ENCODE peak calls at places on chromosomes 6 and 20, in four cellular contexts. One of them, this sample, is unnamed.

GRCh38 chr6:11672669-11673068 is 105.9 kb downstream of the ADTRP start:
- DNase-seq in A549: no peak
- DNase-seq in HepG2: no peak
- DNase-seq in K562: no peak
- DNase-seq in this sample: no peak

GRCh38 chr6:109523478-109523877 is 40.5 kb upstream of the ZBTB24 start:
- DNase-seq in A549: no peak
- DNase-seq in HepG2: no peak
- DNase-seq in K562: no peak
- DNase-seq in this sample: no peak

GRCh38 chr20:58645277-58645968 is 5.7 kb upstream of the STX16 start:
- DNase-seq in A549: no peak
- DNase-seq in HepG2: peak; percentile 59
- DNase-seq in K562: no peak
- DNase-seq in this sample: no peak

GRCh38 chr6:56714982-56715456 is 72.3 kb upstream of the DST start:
- DNase-seq in A549: no peak
- DNase-seq in HepG2: peak; percentile 81
- DNase-seq in K562: no peak
- DNase-seq in this sample: no peak

GRCh38 chr6:112038268-112038667 is 15.6 kb upstream of the CCN6 start:
- DNase-seq in A549: no peak
- DNase-seq in HepG2: no peak
- DNase-seq in K562: no peak
- DNase-seq in this sample: no peak

GRCh38 chr6:25472314-25472713 is 179.7 kb upstream of the SCGN start:
- DNase-seq in A549: peak; percentile 5
- DNase-seq in HepG2: no peak
- DNase-seq in K562: no peak
- DNase-seq in this sample: no peak

GRCh38 chr6:111263837-111264236 is 176.5 kb downstream of the SLC16A10 start:
- DNase-seq in A549: no peak
- DNase-seq in HepG2: no peak
- DNase-seq in K562: peak; percentile 71
- DNase-seq in this sample: no peak

GRCh38 chr6:141370438-141370837 is 762.3 kb upstream of the GJE1 start:
- DNase-seq in A549: no peak
- DNase-seq in HepG2: no peak
- DNase-seq in K562: no peak
- DNase-seq in this sample: no peak

GRCh38 chr20:63822276-63822696 is 8.8 kb downstream of the ZBTB46 start:
- DNase-seq in A549: no peak
- DNase-seq in HepG2: no peak
- DNase-seq in K562: peak; percentile 73
- DNase-seq in this sample: no peak

GRCh38 chr6:128822271-128822670 is 60.7 kb upstream of the LAMA2 start:
- DNase-seq in A549: no peak
- DNase-seq in HepG2: no peak
- DNase-seq in K562: no peak
- DNase-seq in this sample: no peak

GRCh38 chr20:61173966-61174725 is 77.9 kb upstream of the CDH4 start:
- DNase-seq in A549: no peak
- DNase-seq in HepG2: no peak
- DNase-seq in K562: no peak
- DNase-seq in this sample: no peak

GRCh38 chr6:17490724-17491123 is 97.3 kb downstream of the CAP2 start:
- DNase-seq in A549: no peak
- DNase-seq in HepG2: no peak
- DNase-seq in K562: no peak
- DNase-seq in this sample: no peak

GRCh38 chr6:148349466-148349865 is 6.8 kb downstream of the SASH1 start:
- DNase-seq in A549: no peak
- DNase-seq in HepG2: no peak
- DNase-seq in K562: no peak
- DNase-seq in this sample: no peak

GRCh38 chr6:161021543-161021942 is 30.0 kb downstream of the MAP3K4 start:
- DNase-seq in A549: no peak
- DNase-seq in HepG2: no peak
- DNase-seq in K562: no peak
- DNase-seq in this sample: no peak

GRCh38 chr6:12363651-12364381 is 73.7 kb downstream of the EDN1 start:
- DNase-seq in A549: peak; percentile 83
- DNase-seq in HepG2: peak; percentile 52
- DNase-seq in K562: no peak
- DNase-seq in this sample: no peak

GRCh38 chr6:19287928-19288327 is 549.2 kb upstream of the ID4 start:
- DNase-seq in A549: no peak
- DNase-seq in HepG2: no peak
- DNase-seq in K562: no peak
- DNase-seq in this sample: no peak

GRCh38 chr6:19279137-19279747 is 557.9 kb upstream of the ID4 start:
- DNase-seq in A549: no peak
- DNase-seq in HepG2: no peak
- DNase-seq in K562: no peak
- DNase-seq in this sample: no peak

GRCh38 chr20:1033751-1034419 is 31.8 kb upstream of the RSPO4 start:
- DNase-seq in A549: no peak
- DNase-seq in HepG2: no peak
- DNase-seq in K562: peak; percentile 17
- DNase-seq in this sample: no peak

GRCh38 chr6:7050911-7051779 is 56.6 kb upstream of the RREB1 start:
- DNase-seq in A549: no peak
- DNase-seq in HepG2: no peak
- DNase-seq in K562: no peak
- DNase-seq in this sample: peak; percentile 59

GRCh38 chr20:4050581-4050980 is 35.2 kb upstream of the RNF24 start:
- DNase-seq in A549: no peak
- DNase-seq in HepG2: no peak
- DNase-seq in K562: no peak
- DNase-seq in this sample: no peak

GRCh38 chr6:45136495-45136894 is 191.6 kb upstream of the RUNX2 start:
- DNase-seq in A549: no peak
- DNase-seq in HepG2: no peak
- DNase-seq in K562: no peak
- DNase-seq in this sample: no peak

GRCh38 chr6:45132683-45133294 is 195.3 kb upstream of the RUNX2 start:
- DNase-seq in A549: no peak
- DNase-seq in HepG2: peak; percentile 55
- DNase-seq in K562: no peak
- DNase-seq in this sample: no peak

GRCh38 chr6:45127185-45127584 is 200.9 kb upstream of the RUNX2 start:
- DNase-seq in A549: no peak
- DNase-seq in HepG2: no peak
- DNase-seq in K562: no peak
- DNase-seq in this sample: no peak

GRCh38 chr6:45129051-45129450 is 199.1 kb upstream of the RUNX2 start:
- DNase-seq in A549: no peak
- DNase-seq in HepG2: no peak
- DNase-seq in K562: no peak
- DNase-seq in this sample: no peak

DNA sequence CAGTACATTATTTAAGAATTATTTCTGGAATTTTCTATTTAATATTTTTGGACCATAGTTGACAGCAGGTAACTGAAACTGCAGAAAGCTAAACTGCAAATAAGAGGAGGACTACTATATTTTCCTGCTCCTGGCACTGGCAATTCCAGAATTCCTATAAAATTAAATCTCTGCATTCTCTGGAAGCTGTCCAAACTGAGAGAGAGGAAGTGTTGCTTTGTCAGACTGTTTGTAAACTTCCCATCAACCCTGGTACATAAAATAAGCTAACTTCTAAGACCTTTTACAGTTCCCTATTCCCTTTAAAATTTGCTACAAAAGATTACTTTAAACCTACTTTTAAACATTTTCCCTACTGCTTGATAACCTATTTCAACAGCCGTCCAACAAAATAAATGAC is 196.1 kb upstream of the RUNX2 start:
- DNase-seq in A549: no peak
- DNase-seq in HepG2: no peak
- DNase-seq in K562: no peak
- DNase-seq in this sample: no peak
- TF ChIP-seq NR3C1 in A549: no peak
- TF ChIP-seq NR3C1 in HepG2: no peak
- TF ChIP-seq NR3C1 in K562: no peak
- TF ChIP-seq NR3C1 in this sample: no peak

GRCh38 chr20:23141450-23142161 is 55.5 kb upstream of the CD93 start:
- DNase-seq in A549: no peak
- DNase-seq in HepG2: peak; percentile 35
- DNase-seq in K562: no peak
- DNase-seq in this sample: no peak
- TF ChIP-seq JUN in A549: no peak
- TF ChIP-seq JUN in HepG2: no peak
- TF ChIP-seq JUN in K562: no peak
- TF ChIP-seq JUN in this sample: no peak

DNA sequence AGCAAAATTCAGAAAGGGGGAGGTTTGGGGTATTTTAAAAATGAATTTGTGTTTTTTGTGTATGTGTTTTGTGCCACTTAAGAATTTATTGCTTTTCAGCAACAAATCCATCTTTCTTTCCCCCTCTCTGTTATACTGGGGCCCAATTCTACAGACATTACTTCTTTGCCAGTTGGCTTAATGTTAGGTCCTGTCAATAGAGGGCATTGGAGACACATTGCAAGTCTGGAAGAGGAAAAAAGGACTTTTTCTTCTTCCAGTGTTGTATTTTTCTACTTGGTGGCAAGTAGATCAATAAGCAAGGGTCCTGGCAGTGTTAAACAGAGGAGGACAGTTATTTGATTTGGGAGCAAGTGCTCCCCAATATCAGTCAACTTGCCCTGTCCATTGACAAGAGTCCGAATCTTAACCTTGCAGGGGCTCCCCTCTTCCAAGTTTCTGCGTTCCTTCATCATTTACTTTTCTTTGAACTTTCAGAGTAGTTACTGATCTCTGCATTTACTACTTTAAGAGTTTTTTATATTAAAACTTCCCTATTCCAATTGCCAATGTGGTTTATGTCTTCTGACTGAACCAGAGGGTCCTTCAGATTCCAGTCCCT is 23.4 kb downstream of the SCML4 start:
- DNase-seq in A549: no peak
- DNase-seq in HepG2: peak; percentile 19
- DNase-seq in K562: no peak
- DNase-seq in this sample: no peak
- TF ChIP-seq NR3C1 in A549: no peak
- TF ChIP-seq NR3C1 in HepG2: no peak
- TF ChIP-seq NR3C1 in K562: no peak
- TF ChIP-seq NR3C1 in this sample: no peak

GRCh38 chr20:41058674-41059008 is 30.0 kb downstream of the TOP1 start:
- DNase-seq in A549: no peak
- DNase-seq in HepG2: no peak
- DNase-seq in K562: no peak
- DNase-seq in this sample: no peak
- TF ChIP-seq JUN in A549: no peak
- TF ChIP-seq JUN in HepG2: no peak
- TF ChIP-seq JUN in K562: no peak
- TF ChIP-seq JUN in this sample: no peak

GRCh38 chr6:44009425-44010321 is 117.6 kb downstream of the MRPL14 start:
- DNase-seq in A549: no peak
- DNase-seq in HepG2: no peak
- DNase-seq in K562: no peak
- DNase-seq in this sample: no peak
- TF ChIP-seq NR3C1 in A549: no peak
- TF ChIP-seq NR3C1 in HepG2: no peak
- TF ChIP-seq NR3C1 in K562: no peak
- TF ChIP-seq NR3C1 in this sample: no peak

GRCh38 chr20:50624351-50625016 is 66.9 kb downstream of the RIPOR3 start:
- DNase-seq in A549: no peak
- DNase-seq in HepG2: peak; percentile 80
- DNase-seq in K562: no peak
- DNase-seq in this sample: no peak
- TF ChIP-seq JUN in A549: no peak
- TF ChIP-seq JUN in HepG2: no peak
- TF ChIP-seq JUN in K562: no peak
- TF ChIP-seq JUN in this sample: no peak